ENCODE peak calls at places on chromosome 15, in ten cellular contexts. P, K, U, B, O, T, Z, M, S and W are unnamed samples.

GRCh38 chr15:77826006-77826695 is 193.4 kb upstream of the LINGO1 start:
- DNase-seq in T (no peak), O (no peak), K (no peak), U (no peak), P (no peak), B (no peak), M (no peak), S (no peak), Z (no peak), W (no peak)

GRCh38 chr15:41566121-41566885 is 7.3 kb downstream of the TYRO3 start:
- DNase-seq in S (no peak), B (no peak), Z (no peak), T (no peak), M (no peak), P (no peak), K (no peak), O (no peak), U (no peak), W (no peak)

GRCh38 chr15:71679223-71680078 is 130.9 kb upstream of the NR2E3 start:
- DNase-seq in U (peak; percentile 84), B (no peak), S (no peak), K (peak; percentile 83), O (no peak), Z (no peak), T (no peak), M (no peak), P (no peak), W (no peak)

GRCh38 chr15:56454841-56455240 is 10.1 kb downstream of the MNS1 start:
- DNase-seq in P (no peak), M (no peak), S (no peak), T (no peak), U (no peak), K (no peak), O (no peak), B (no peak), Z (no peak), W (no peak)

GRCh38 chr15:48190932-48191573 is 412 bp upstream of the CTXN2 start:
- DNase-seq in P (peak; percentile 61), K (peak; percentile 72), M (peak; percentile 85), S (no peak), U (no peak), Z (no peak), B (peak; percentile 22), O (peak; percentile 26), T (peak; percentile 84), W (peak; percentile 31)

GRCh38 chr15:85030301-85031049 is 48.8 kb downstream of the PDE8A start:
- DNase-seq in S (no peak), O (no peak), M (no peak), P (no peak), K (peak; percentile 38), Z (no peak), U (no peak), B (no peak), T (no peak), W (no peak)

GRCh38 chr15:63487076-63487757 is 17.2 kb upstream of the USP3 start:
- DNase-seq in T (peak; percentile 91), S (peak; percentile 67), M (peak; percentile 88), P (peak; percentile 88), Z (peak; percentile 45), B (peak; percentile 81), K (peak; percentile 61), U (peak; percentile 86), O (peak; percentile 90), W (peak; percentile 86)

GRCh38 chr15:52295421-52295991 is at the start of gene MYO5C:
- DNase-seq in U (no peak), S (peak; percentile 64), O (peak; percentile 83), K (no peak), M (peak; percentile 88), Z (no peak), T (peak; percentile 97), B (peak; percentile 32), P (peak; percentile 78), W (peak; percentile 93)

GRCh38 chr15:99703603-99704443 is 29.4 kb downstream of the LYSMD4 start:
- DNase-seq in O (peak; percentile 81), U (no peak), Z (no peak), M (peak; percentile 34), B (no peak), T (no peak), S (peak; percentile 61), P (no peak), K (peak; percentile 95), W (no peak)

GRCh38 chr15:31254431-31255175 is 72.0 kb upstream of the KLF13 start:
- DNase-seq in O (no peak), U (no peak), P (no peak), B (peak; percentile 67), Z (no peak), T (no peak), M (peak; percentile 26), K (peak; percentile 37), S (no peak), W (peak; percentile 71)

GRCh38 chr15:39594764-39595620 is 14.1 kb downstream of the THBS1 start:
- DNase-seq in Z (no peak), O (no peak), U (no peak), B (no peak), K (peak; percentile 57), S (no peak), M (no peak), P (no peak), T (no peak), W (no peak)

GRCh38 chr15:31975446-31976229 is 54.7 kb upstream of the CHRNA7 start:
- DNase-seq in O (peak; percentile 40), T (peak; percentile 58), U (no peak), M (no peak), P (no peak), B (no peak), Z (no peak), K (no peak), S (no peak), W (no peak)

GRCh38 chr15:70533931-70534742 is 229.2 kb downstream of the UACA start:
- DNase-seq in S (no peak), U (no peak), Z (no peak), K (no peak), O (no peak), B (no peak), M (no peak), P (no peak), T (no peak), W (no peak)

GRCh38 chr15:67775998-67776397 is 49.3 kb upstream of the SKOR1 start:
- DNase-seq in T (no peak), P (no peak), U (no peak), O (no peak), M (no peak), S (no peak), B (no peak), K (no peak), Z (no peak), W (no peak)
- TF ChIP-seq POLR2A in T (no peak), P (no peak), U (no peak), O (no peak), M (no peak), S (no peak), B (no peak), K (no peak), Z (no peak), W (no peak)

GRCh38 chr15:75213212-75213767 is 11.6 kb downstream of the C15orf39 start:
- DNase-seq in B (no peak), M (no peak), O (no peak), P (no peak), U (no peak), T (no peak), K (no peak), Z (no peak), S (no peak), W (no peak)

GRCh38 chr15:75213768-75214221 is 12.1 kb downstream of the C15orf39 start:
- DNase-seq in K (no peak), U (no peak), M (no peak), Z (no peak), P (no peak), T (no peak), S (no peak), O (no peak), B (no peak), W (no peak)

GRCh38 chr15:75217012-75217411 is 15.3 kb downstream of the C15orf39 start:
- DNase-seq in Z (no peak), O (no peak), S (no peak), P (no peak), B (no peak), T (no peak), M (no peak), U (no peak), K (no peak), W (no peak)

GRCh38 chr15:75212200-75212858 is 10.6 kb downstream of the C15orf39 start:
- DNase-seq in U (no peak), M (no peak), O (no peak), Z (no peak), P (no peak), B (no peak), K (no peak), T (no peak), S (no peak), W (no peak)

GRCh38 chr15:75215107-75216004 is 13.7 kb downstream of the C15orf39 start:
- DNase-seq in T (peak; percentile 8), O (no peak), S (no peak), M (no peak), U (no peak), K (no peak), Z (no peak), B (no peak), P (no peak), W (no peak)
- TF ChIP-seq POLR2A in T (no peak), O (no peak), S (no peak), M (no peak), U (no peak), K (no peak), Z (no peak), B (no peak), P (no peak), W (no peak)

DNA sequence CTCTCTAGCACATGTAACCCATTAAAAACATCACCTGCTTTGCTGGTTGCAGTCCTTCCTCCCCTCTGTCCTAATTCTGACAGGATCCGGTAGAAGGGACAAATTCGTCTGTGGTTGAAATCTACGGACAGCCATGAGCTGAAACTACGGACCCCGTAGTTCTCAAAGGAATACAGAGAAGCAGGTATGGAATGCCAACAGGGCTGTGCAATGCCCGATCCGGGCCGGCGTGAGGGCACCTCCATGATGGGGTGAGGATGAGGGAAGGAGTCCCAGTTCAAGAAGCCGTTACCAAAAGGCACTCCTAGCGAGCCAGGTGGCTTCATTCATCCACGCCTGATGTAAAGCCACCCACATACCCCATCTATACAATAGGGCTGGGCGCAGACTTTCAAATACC is 160.0 kb upstream of the NSMCE3 start:
- DNase-seq in U (peak; percentile 32), P (no peak), T (no peak), Z (no peak), O (no peak), K (no peak), M (no peak), B (no peak), S (no peak), W (no peak)
- TF ChIP-seq POLR2A in U (no peak), P (no peak), T (no peak), Z (no peak), O (no peak), K (no peak), M (no peak), B (no peak), S (no peak), W (no peak)

DNA sequence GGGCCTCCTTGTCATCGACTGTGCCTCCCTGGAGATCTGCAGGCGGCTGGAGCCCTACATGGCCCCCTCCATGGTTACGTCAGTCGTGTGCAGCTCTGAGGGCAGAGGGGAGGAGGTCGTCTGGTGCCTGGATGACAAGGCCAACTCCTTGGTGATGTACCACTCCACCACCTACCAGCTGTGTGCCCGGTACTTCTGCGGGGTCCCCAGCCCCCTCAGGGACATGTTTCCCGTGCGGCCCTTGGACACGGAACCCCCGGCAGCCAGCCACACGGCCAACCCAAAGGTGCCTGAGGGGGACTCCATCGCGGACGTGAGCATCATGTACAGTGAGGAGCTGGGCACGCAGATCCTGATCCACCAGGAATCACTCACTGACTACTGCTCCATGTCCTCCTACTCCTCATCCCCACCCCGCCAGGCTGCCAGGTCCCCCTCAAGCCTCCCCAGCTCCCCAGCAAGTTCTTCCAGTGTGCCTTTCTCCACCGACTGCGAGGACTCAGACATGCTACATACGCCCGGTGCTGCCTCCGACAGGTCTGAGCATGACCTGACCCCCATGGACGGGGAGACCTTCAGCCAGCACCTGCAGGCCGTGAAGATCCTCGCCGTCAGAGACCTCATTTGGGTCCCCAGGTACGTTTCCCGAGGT is 146.5 kb downstream of the LRRK1 start:
- DNase-seq in B (no peak), U (no peak), K (no peak), P (peak; percentile 11), T (no peak), O (no peak), S (no peak), Z (no peak), M (no peak), W (no peak)
- TF ChIP-seq POLR2A in B (no peak), U (no peak), K (no peak), P (no peak), T (no peak), O (no peak), S (no peak), Z (no peak), M (no peak), W (no peak)